ENCODE peak calls at places on chromosomes 16 and 17, in four cellular contexts. Q is HepG2, Y is HCT116, L is K562. K is an unnamed sample.

GRCh38 chr17:2837147-2837561 is 40.9 kb downstream of the RAP1GAP2 start:
- DNase-seq in Q (no peak), L (no peak), Y (no peak), K (no peak)

GRCh38 chr17:7878234-7878633 is 10.4 kb upstream of the CHD3 start:
- DNase-seq in L (no peak), Y (no peak), Q (no peak), K (no peak)

GRCh38 chr16:3959148-3959547 is 78.6 kb upstream of the CREBBP start:
- DNase-seq in L (no peak), Q (no peak), Y (no peak), K (no peak)

GRCh38 chr17:21295036-21295952 is 10.8 kb downstream of the MAP2K3 start:
- DNase-seq in L (no peak), Q (no peak), Y (no peak), K (no peak)

GRCh38 chr17:13113821-13114525 is 96.1 kb upstream of the ELAC2 start:
- DNase-seq in Q (no peak), L (no peak), Y (no peak), K (no peak)

GRCh38 chr16:74811911-74812310 is 37.3 kb upstream of the FA2H start:
- DNase-seq in L (no peak), Q (no peak), Y (no peak), K (no peak)

GRCh38 chr16:64586756-64587155 is 535.1 kb downstream of the CDH11 start:
- DNase-seq in L (no peak), Y (no peak), Q (no peak), K (no peak)

GRCh38 chr17:15513058-15513858 is 45.8 kb upstream of the CDRT4 start:
- DNase-seq in Q (no peak), Y (no peak), L (no peak), K (no peak)

GRCh38 chr17:17959520-17960361 is 12.5 kb downstream of the TOM1L2 start:
- DNase-seq in Y (no peak), L (no peak), Q (no peak), K (no peak)

GRCh38 chr16:82630219-82630618 is 3.5 kb downstream of the CDH13 start:
- DNase-seq in Q (no peak), Y (no peak), L (no peak), K (no peak)

GRCh38 chr16:65071371-65072311 is 50.2 kb downstream of the CDH11 start:
- DNase-seq in L (no peak), Q (no peak), Y (no peak), K (no peak)

GRCh38 chr17:80951121-80952090 is 40.2 kb upstream of the CHMP6 start:
- DNase-seq in L (no peak), Q (no peak), Y (no peak), K (no peak)

GRCh38 chr17:7436556-7437368 is 1.5 kb downstream of the TMEM102 start:
- DNase-seq in L (no peak), Q (peak), Y (peak), K (no peak)

GRCh38 chr17:773467-774319 is 8.4 kb downstream of the GLOD4 start:
- DNase-seq in L (no peak), Y (no peak), Q (no peak), K (no peak)

GRCh38 chr17:57668332-57668731 is 76.8 kb downstream of the CCDC182 start:
- DNase-seq in Y (no peak), L (no peak), Q (no peak), K (no peak)

GRCh38 chr16:12620150-12620549 is 183.5 kb downstream of the CPPED1 start:
- DNase-seq in Q (no peak), L (no peak), Y (no peak), K (no peak)

GRCh38 chr17:73678999-73679398 is 34.8 kb upstream of the SDK2 start:
- DNase-seq in Y (no peak), L (no peak), Q (no peak), K (no peak)

GRCh38 chr17:73686961-73687360 is 42.7 kb upstream of the SDK2 start:
- DNase-seq in Q (no peak), Y (no peak), L (no peak), K (peak)

GRCh38 chr17:73686126-73686525 is 41.9 kb upstream of the SDK2 start:
- DNase-seq in Y (no peak), L (no peak), Q (no peak), K (no peak)

GRCh38 chr17:73681946-73682345 is 37.7 kb upstream of the SDK2 start:
- DNase-seq in L (no peak), Y (no peak), Q (no peak), K (no peak)

GRCh38 chr17:73683788-73684582 is 39.7 kb upstream of the SDK2 start:
- DNase-seq in Q (no peak), L (no peak), Y (no peak), K (no peak)
- TF ChIP-seq YY1 in Q (no peak), L (no peak), Y (no peak), K (no peak)

GRCh38 chr16:55678061-55678935 is 22.5 kb downstream of the SLC6A2 start:
- DNase-seq in Q (no peak), L (no peak), Y (no peak), K (no peak)
- TF ChIP-seq FOSL1 in Q (no peak), L (no peak), Y (no peak), K (no peak)

DNA sequence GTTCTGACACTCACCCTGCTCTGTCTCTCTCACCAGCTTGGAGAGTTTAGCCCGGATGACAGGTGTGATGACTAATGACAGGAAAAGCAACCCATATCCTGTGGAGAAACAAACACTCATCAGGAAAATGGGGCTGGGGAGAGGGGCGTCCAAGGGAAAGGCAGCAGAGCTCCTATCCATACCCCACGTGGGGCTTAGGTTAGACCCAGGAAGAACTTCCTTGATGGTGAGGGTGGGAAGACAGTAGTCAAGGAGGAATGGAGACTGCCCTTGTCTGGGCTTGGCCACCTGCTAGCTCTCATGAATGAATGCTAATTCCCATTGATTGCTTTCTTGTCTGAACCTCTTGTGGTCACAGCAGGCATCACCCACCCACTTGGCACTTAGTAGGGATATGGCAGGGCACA is 3.8 kb downstream of the SLC46A1 start:
- DNase-seq in Y (no peak), Q (no peak), L (no peak), K (peak)
- H3K27ac ChIP-seq in Y (no peak), Q (no peak), L (no peak), K (no peak)

GRCh38 chr17:77303620-77304019 is 162.9 kb downstream of the SEC14L1 start:
- DNase-seq in Y (no peak), L (no peak), Q (no peak), K (no peak)

GRCh38 chr17:77304051-77304745 is 163.4 kb downstream of the SEC14L1 start:
- DNase-seq in L (no peak), Q (no peak), Y (no peak), K (no peak)

GRCh38 chr17:77306048-77306789 is 165.4 kb downstream of the SEC14L1 start:
- DNase-seq in Q (no peak), L (no peak), Y (no peak), K (no peak)

GRCh38 chr17:77306790-77307478 is 166.2 kb downstream of the SEC14L1 start:
- DNase-seq in L (peak), Q (peak), Y (no peak), K (no peak)

DNA sequence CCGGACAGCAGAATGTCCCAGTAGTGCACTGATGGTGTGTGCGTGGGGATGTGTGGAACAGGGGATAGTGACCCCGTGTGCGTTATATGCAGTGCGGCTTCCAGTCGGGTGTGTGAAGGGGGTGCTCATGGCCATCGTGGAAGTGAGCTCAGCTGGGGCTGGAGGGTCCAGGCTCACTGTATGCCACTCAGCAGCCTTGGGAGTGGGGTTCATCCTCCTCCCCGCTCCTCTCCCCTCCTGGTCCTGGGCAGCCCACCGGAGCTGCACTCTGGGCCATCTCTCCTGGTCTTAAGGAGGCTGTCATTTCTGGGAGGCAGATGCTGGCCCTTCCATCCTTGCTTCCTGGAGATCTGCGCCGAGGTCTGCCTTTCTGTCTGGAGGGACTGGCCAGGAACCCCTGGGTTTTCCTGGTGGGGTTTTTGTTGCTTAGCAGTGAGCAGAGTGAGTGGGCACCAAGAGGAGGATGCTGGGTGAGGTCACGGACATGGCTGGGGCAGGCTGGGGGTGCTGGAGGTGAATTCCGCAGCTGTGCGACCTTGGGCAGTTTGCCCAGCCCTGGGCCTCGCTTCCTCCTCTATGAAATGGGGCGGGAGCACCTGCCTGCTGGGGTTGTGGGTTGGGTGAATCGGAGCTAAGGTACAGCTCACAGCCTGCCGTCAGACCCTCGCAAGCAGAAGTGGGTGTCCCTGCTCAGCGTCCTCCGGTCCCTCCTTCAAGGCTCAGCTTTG is 164.1 kb downstream of the SEC14L1 start:
- DNase-seq in Q (peak), L (no peak), Y (no peak), K (no peak)
- TF ChIP-seq YY1 in Q (peak), L (no peak), Y (no peak), K (no peak)

GRCh38 chr16:86664518-86665318 is 86.4 kb downstream of the FOXL1 start:
- DNase-seq in Y (peak), L (peak), Q (peak), K (no peak)
- TF ChIP-seq FOSL1 in Y (peak), L (peak), Q (peak), K (no peak)

GRCh38 chr17:39934324-39934723 is 6.8 kb downstream of the LRRC3C start:
- DNase-seq in L (no peak), Q (peak), Y (no peak), K (no peak)
- H3K27ac ChIP-seq in L (no peak), Q (no peak), Y (no peak), K (no peak)

DNA sequence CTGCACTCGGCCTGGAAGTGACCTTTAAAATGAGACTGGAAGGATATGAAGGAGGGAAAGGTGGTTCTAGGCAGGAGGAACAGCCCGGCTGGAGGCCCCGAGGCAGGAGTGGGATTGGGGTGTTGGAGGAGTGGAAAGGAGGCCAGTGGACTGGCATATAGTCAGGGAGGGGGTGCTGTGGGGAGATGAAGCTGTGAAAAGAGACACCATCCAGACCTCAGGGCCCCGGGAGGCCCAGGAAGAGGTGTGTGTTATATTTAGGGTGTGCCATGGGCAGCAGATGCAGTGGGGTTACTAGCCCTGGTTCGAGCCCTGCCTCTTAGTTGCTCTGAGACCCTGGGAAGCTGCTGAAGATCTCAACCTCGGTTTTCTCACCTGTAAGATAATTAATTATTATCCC is 18.9 kb upstream of the DOK4 start:
- DNase-seq in Y (no peak), Q (no peak), L (no peak), K (no peak)
- TF ChIP-seq YY1 in Y (no peak), Q (no peak), L (no peak), K (no peak)

K was measured in H1.